ENCODE peak calls at places on chromosomes 7 and 10, in four cellular contexts. O, A, I and E are unnamed samples.

GRCh38 chr7:5629941-5630340 is 151.5 kb downstream of the RNF216 start:
- DNase-seq in O (peak), A (no peak), I (no peak), E (no peak)

GRCh38 chr10:46301056-46301645 is 14.4 kb downstream of the ANTXRL start:
- DNase-seq in O (no peak), A (no peak), I (no peak), E (no peak)

GRCh38 chr7:70530191-70530590 is 601.8 kb upstream of the GALNT17 start:
- DNase-seq in O (no peak), A (no peak), I (no peak), E (no peak)

GRCh38 chr10:21452203-21452602 is 73.3 kb downstream of the SKIDA1 start:
- DNase-seq in O (no peak), A (no peak), I (no peak), E (no peak)

GRCh38 chr7:30162622-30163124 is 27.9 kb downstream of the MTURN start:
- DNase-seq in O (peak), A (no peak), I (peak), E (no peak)

GRCh38 chr10:20093600-20093999 is 277.4 kb downstream of the PLXDC2 start:
- DNase-seq in O (no peak), A (no peak), I (no peak), E (no peak)

GRCh38 chr10:121525276-121526039 is 72.8 kb downstream of the FGFR2 start:
- DNase-seq in O (peak), A (no peak), I (no peak), E (no peak)

GRCh38 chr10:3797750-3798149 is 12.7 kb upstream of the KLF6 start:
- DNase-seq in O (no peak), A (no peak), I (no peak), E (no peak)

GRCh38 chr7:83347836-83348482 is 185.3 kb upstream of the PCLO start:
- DNase-seq in O (peak), A (no peak), I (no peak), E (no peak)

GRCh38 chr7:42076870-42077269 is 160.1 kb downstream of the GLI3 start:
- DNase-seq in O (no peak), A (no peak), I (no peak), E (no peak)

GRCh38 chr10:52455095-52455494 is 141.0 kb downstream of the DKK1 start:
- DNase-seq in O (no peak), A (no peak), I (no peak), E (no peak)

GRCh38 chr7:139043823-139044812 is 8.3 kb upstream of the ZC3HAV1L start:
- DNase-seq in O (no peak), A (peak), I (peak), E (no peak)

GRCh38 chr10:22374489-22375126 is 29.3 kb downstream of the SPAG6 start:
- DNase-seq in O (no peak), A (no peak), I (no peak), E (no peak)

GRCh38 chr7:47730135-47730534 is 148.2 kb upstream of the TNS3 start:
- DNase-seq in O (no peak), A (no peak), I (no peak), E (no peak)

GRCh38 chr10:802506-802905 is 113.0 kb upstream of the DIP2C start:
- DNase-seq in O (no peak), A (no peak), I (no peak), E (no peak)

GRCh38 chr10:63410633-63411032 is 55.1 kb downstream of the JMJD1C start:
- DNase-seq in O (no peak), A (no peak), I (no peak), E (no peak)

GRCh38 chr7:37323912-37324430 is 124.7 kb downstream of the ELMO1 start:
- DNase-seq in O (no peak), A (no peak), I (no peak), E (no peak)

GRCh38 chr7:42414961-42415505 is 178.0 kb upstream of the GLI3 start:
- DNase-seq in O (no peak), A (no peak), I (no peak), E (no peak)

GRCh38 chr7:954330-955238 is at the start of gene ADAP1:
- DNase-seq in O (no peak), A (peak), I (peak), E (peak)

GRCh38 chr7:31957090-31957720 is 113.0 kb downstream of the PDE1C start:
- DNase-seq in O (no peak), A (no peak), I (no peak), E (no peak)

GRCh38 chr7:158814637-158815036 is 14.7 kb downstream of the ESYT2 start:
- DNase-seq in O (no peak), A (no peak), I (no peak), E (no peak)

GRCh38 chr7:105705427-105705826 is 124.1 kb upstream of the EFCAB10 start:
- DNase-seq in O (no peak), A (no peak), I (no peak), E (no peak)

GRCh38 chr7:138105216-138105615 is 29.0 kb downstream of the AKR1D1 start:
- DNase-seq in O (no peak), A (no peak), I (no peak), E (no peak)

GRCh38 chr10:97057836-97058235 is 127.9 kb downstream of the SLIT1 start:
- DNase-seq in O (no peak), A (no peak), I (no peak), E (no peak)

GRCh38 chr10:46237815-46238510 is 48.8 kb upstream of the ANTXRL start:
- DNase-seq in O (no peak), A (no peak), I (no peak), E (no peak)

GRCh38 chr7:157037635-157038034 is 27.2 kb upstream of the MNX1 start:
- DNase-seq in O (no peak), A (no peak), I (no peak), E (no peak)